ENCODE peak calls at places on chromosomes 1 and 21, in six cellular contexts. One of them, this sample, is unnamed.

GRCh38 chr21:32918467-32919140 is 107.1 kb upstream of the OLIG2 start:
- DNase-seq in OCI-LY7: no peak
- DNase-seq in SK-N-SH: no peak
- DNase-seq in HFF-Myc: no peak
- DNase-seq in osteoblast: no peak
- DNase-seq in PC-9: no peak
- DNase-seq in this sample: no peak

GRCh38 chr1:227390525-227390924 is 72.2 kb upstream of the CDC42BPA start:
- DNase-seq in OCI-LY7: no peak
- DNase-seq in SK-N-SH: no peak
- DNase-seq in HFF-Myc: no peak
- DNase-seq in osteoblast: no peak
- DNase-seq in PC-9: no peak
- DNase-seq in this sample: peak

GRCh38 chr1:74780600-74780999 is 47.6 kb downstream of the TYW3 start:
- DNase-seq in OCI-LY7: no peak
- DNase-seq in SK-N-SH: no peak
- DNase-seq in HFF-Myc: no peak
- DNase-seq in osteoblast: no peak
- DNase-seq in PC-9: no peak
- DNase-seq in this sample: no peak

GRCh38 chr1:241990040-241990439 is 8.9 kb downstream of the MAP1LC3C start:
- DNase-seq in OCI-LY7: no peak
- DNase-seq in SK-N-SH: peak
- DNase-seq in HFF-Myc: peak
- DNase-seq in osteoblast: peak
- DNase-seq in PC-9: no peak
- DNase-seq in this sample: no peak

GRCh38 chr1:117612517-117613248 is 6.8 kb downstream of the TENT5C start:
- DNase-seq in OCI-LY7: no peak
- DNase-seq in SK-N-SH: no peak
- DNase-seq in HFF-Myc: no peak
- DNase-seq in osteoblast: peak
- DNase-seq in PC-9: peak
- DNase-seq in this sample: peak

GRCh38 chr1:43766818-43767525 is 59.6 kb downstream of the ST3GAL3 start:
- DNase-seq in OCI-LY7: peak
- DNase-seq in SK-N-SH: no peak
- DNase-seq in HFF-Myc: no peak
- DNase-seq in osteoblast: peak
- DNase-seq in PC-9: no peak
- DNase-seq in this sample: peak

GRCh38 chr1:117017062-117017461 is 15.5 kb downstream of the CD101 start:
- DNase-seq in OCI-LY7: no peak
- DNase-seq in SK-N-SH: no peak
- DNase-seq in HFF-Myc: no peak
- DNase-seq in osteoblast: no peak
- DNase-seq in PC-9: no peak
- DNase-seq in this sample: no peak

GRCh38 chr1:57704811-57705210 is 281.0 kb upstream of the DAB1 start:
- DNase-seq in OCI-LY7: no peak
- DNase-seq in SK-N-SH: no peak
- DNase-seq in HFF-Myc: no peak
- DNase-seq in osteoblast: no peak
- DNase-seq in PC-9: no peak
- DNase-seq in this sample: no peak

GRCh38 chr21:32113486-32113885 is 165.4 kb downstream of the MIS18A start:
- DNase-seq in OCI-LY7: no peak
- DNase-seq in SK-N-SH: no peak
- DNase-seq in HFF-Myc: no peak
- DNase-seq in osteoblast: no peak
- DNase-seq in PC-9: no peak
- DNase-seq in this sample: no peak

GRCh38 chr1:70583522-70583921 is 172.5 kb downstream of the CTH start:
- DNase-seq in OCI-LY7: no peak
- DNase-seq in SK-N-SH: no peak
- DNase-seq in HFF-Myc: no peak
- DNase-seq in osteoblast: no peak
- DNase-seq in PC-9: no peak
- DNase-seq in this sample: peak

GRCh38 chr1:240843798-240844197 is 231.8 kb upstream of the GREM2 start:
- DNase-seq in OCI-LY7: no peak
- DNase-seq in SK-N-SH: no peak
- DNase-seq in HFF-Myc: no peak
- DNase-seq in osteoblast: no peak
- DNase-seq in PC-9: no peak
- DNase-seq in this sample: no peak

GRCh38 chr1:41754540-41754939 is 164.2 kb downstream of the HIVEP3 start:
- DNase-seq in OCI-LY7: peak
- DNase-seq in SK-N-SH: no peak
- DNase-seq in HFF-Myc: no peak
- DNase-seq in osteoblast: no peak
- DNase-seq in PC-9: no peak
- DNase-seq in this sample: no peak

GRCh38 chr1:244858357-244858756 is 6.0 kb downstream of the HNRNPU start:
- DNase-seq in OCI-LY7: no peak
- DNase-seq in SK-N-SH: no peak
- DNase-seq in HFF-Myc: no peak
- DNase-seq in osteoblast: no peak
- DNase-seq in PC-9: no peak
- DNase-seq in this sample: no peak

This sample was measured in MV-4-11.